ENCODE peak calls at places on chromosomes 4 and X, in four cellular contexts. D is posterior cingulate gyrus; M is activated T-helper 9 cell treated with anti-CD3 and anti-CD28 coated beads, Interleukin-2, amount 50 U/mL, for 16 hours; R is occipital lobe. P is an unnamed sample.

GRCh38 chr4:11367371-11367770 is 61.3 kb downstream of the HS3ST1 start:
- DNase-seq in D (peak; percentile 89), M (no peak), R (peak; percentile 62), P (no peak)

GRCh38 chr4:122797405-122798094 is 29.1 kb upstream of the FGF2 start:
- DNase-seq in D (no peak), M (no peak), R (no peak), P (no peak)

GRCh38 chr4:105274504-105274903 is 127.8 kb downstream of the TET2 start:
- DNase-seq in D (no peak), M (no peak), R (no peak), P (no peak)

GRCh38 chr4:173761938-173762337 is 231.9 kb upstream of the HAND2 start:
- DNase-seq in D (no peak), M (no peak), R (no peak), P (no peak)

GRCh38 chr4:3871881-3872833 is 106.0 kb downstream of the ADRA2C start:
- DNase-seq in D (peak; percentile 70), M (no peak), R (no peak), P (peak; percentile 47)

GRCh38 chr4:152363086-152363485 is 172.8 kb downstream of the FBXW7 start:
- DNase-seq in D (no peak), M (no peak), R (no peak), P (no peak)

GRCh38 chr4:140130677-140131076 is 23.3 kb downstream of the MAML3 start:
- DNase-seq in D (no peak), M (no peak), R (no peak), P (no peak)

GRCh38 chrX:136176399-136176825 is 29.1 kb downstream of the FHL1 start:
- DNase-seq in D (no peak), M (no peak), R (no peak), P (no peak)

GRCh38 chr4:45006078-45006477 is 279.7 kb upstream of the GNPDA2 start:
- DNase-seq in D (no peak), M (no peak), R (no peak), P (no peak)

GRCh38 chr4:83771113-83771705 is 235.3 kb downstream of the GPAT3 start:
- DNase-seq in D (peak; percentile 80), M (no peak), R (no peak), P (no peak)

GRCh38 chr4:176653406-176654220 is 139.1 kb downstream of the VEGFC start:
- DNase-seq in D (no peak), M (no peak), R (no peak), P (no peak)

GRCh38 chrX:43745938-43746721 is 90.0 kb downstream of the MAOA start:
- DNase-seq in D (no peak), M (no peak), R (no peak), P (no peak)

GRCh38 chr4:41095973-41096372 is 118.4 kb downstream of the APBB2 start:
- DNase-seq in D (no peak), M (no peak), R (no peak), P (no peak)

GRCh38 chr4:89769856-89770255 is 67.1 kb downstream of the SNCA start:
- DNase-seq in D (no peak), M (no peak), R (no peak), P (no peak)